ENCODE peak calls at places on chromosomes 3 and 15, in ten cellular contexts. B is iPS-NIHi11; M is Caki2; G is activated naive CD4-positive, alpha-beta T cell; N is fibroblast of mammary gland; F is T-helper 9 cell; K is pancreas; I is activated CD4-positive, alpha-beta T cell treated with anti-CD3 and anti-CD28 coated beads for 1 hour; P is SK-N-SH; A is ovary. R is an unnamed sample.

GRCh38 chr15:50979041-50979440 is 70.6 kb downstream of the AP4E1 start:
- DNase-seq in B (no peak), M (no peak), G (no peak), N (no peak), F (no peak), K (no peak), I (no peak), P (no peak), A (no peak), R (no peak)

GRCh38 chr3:12462159-12462962 is 21.9 kb upstream of the TSEN2 start:
- DNase-seq in B (no peak), M (no peak), G (no peak), N (no peak), F (no peak), K (no peak), I (no peak), P (no peak), A (no peak), R (no peak)

GRCh38 chr3:51683566-51683965 is 12.5 kb downstream of the TEX264 start:
- DNase-seq in B (no peak), M (no peak), G (no peak), N (no peak), F (no peak), K (no peak), I (no peak), P (no peak), A (no peak), R (no peak)

GRCh38 chr15:37907136-37907535 is 27.3 kb upstream of the TMCO5A start:
- DNase-seq in B (no peak), M (peak; percentile 14), G (no peak), N (peak; percentile 45), F (no peak), K (no peak), I (no peak), P (no peak), A (no peak), R (no peak)

GRCh38 chr15:65985387-65985786 is 116.1 kb downstream of the RAB11A start:
- DNase-seq in B (no peak), M (no peak), G (no peak), N (no peak), F (no peak), K (no peak), I (no peak), P (no peak), A (no peak), R (no peak)

GRCh38 chr15:55990516-55990915 is 2.9 kb downstream of the NEDD4 start:
- DNase-seq in B (no peak), M (no peak), G (no peak), N (no peak), F (no peak), K (no peak), I (no peak), P (no peak), A (no peak), R (no peak)

GRCh38 chr3:42725454-42725853 is 22.9 kb upstream of the HHATL start:
- DNase-seq in B (no peak), M (no peak), G (no peak), N (no peak), F (no peak), K (no peak), I (no peak), P (no peak), A (peak; percentile 1), R (no peak)

GRCh38 chr3:86930831-86931230 is 60.1 kb downstream of the VGLL3 start:
- DNase-seq in B (no peak), M (no peak), G (no peak), N (no peak), F (no peak), K (no peak), I (no peak), P (no peak), A (no peak), R (no peak)

GRCh38 chr15:100206643-100207042 is 135.1 kb downstream of the ADAMTS17 start:
- DNase-seq in B (peak; percentile 43), M (no peak), G (no peak), N (no peak), F (no peak), K (no peak), I (no peak), P (no peak), A (no peak), R (no peak)

GRCh38 chr3:172354931-172355499 is 93.2 kb downstream of the GHSR start:
- DNase-seq in B (no peak), M (no peak), G (no peak), N (no peak), F (no peak), K (no peak), I (no peak), P (no peak), A (no peak), R (no peak)

GRCh38 chr3:116256843-116257485 is 188.3 kb downstream of the LSAMP start:
- DNase-seq in B (no peak), M (peak; percentile 14), G (no peak), N (peak; percentile 51), F (no peak), K (no peak), I (no peak), P (no peak), A (no peak), R (no peak)

GRCh38 chr3:32577174-32577573 is 6.5 kb upstream of the DYNC1LI1 start:
- DNase-seq in B (no peak), M (no peak), G (no peak), N (no peak), F (no peak), K (no peak), I (no peak), P (no peak), A (no peak), R (no peak)

GRCh38 chr3:157542711-157543485 is 39.7 kb upstream of the VEPH1 start:
- DNase-seq in B (peak; percentile 65), M (peak; percentile 91), G (no peak), N (peak; percentile 68), F (no peak), K (peak; percentile 82), I (no peak), P (peak; percentile 89), A (peak; percentile 19), R (no peak)

GRCh38 chr15:26771168-26771916 is 1.5 kb downstream of the GABRB3 start:
- DNase-seq in B (peak; percentile 79), M (no peak), G (no peak), N (no peak), F (no peak), K (peak; percentile 44), I (no peak), P (peak; percentile 60), A (peak; percentile 21), R (no peak)

GRCh38 chr3:10956991-10957390 is 35.6 kb upstream of the SLC6A1 start:
- DNase-seq in B (no peak), M (no peak), G (no peak), N (no peak), F (no peak), K (no peak), I (no peak), P (no peak), A (no peak), R (no peak)

GRCh38 chr3:161265916-161266571 is 44.9 kb downstream of the NMD3 start:
- DNase-seq in B (no peak), M (no peak), G (no peak), N (no peak), F (no peak), K (no peak), I (no peak), P (no peak), A (no peak), R (no peak)

GRCh38 chr3:58683001-58683845 is 16.6 kb upstream of the FAM3D start:
- DNase-seq in B (no peak), M (peak; percentile 38), G (no peak), N (peak; percentile 48), F (no peak), K (no peak), I (no peak), P (no peak), A (no peak), R (no peak)

GRCh38 chr3:170437151-170437550 is 18.5 kb downstream of the CLDN11 start:
- DNase-seq in B (no peak), M (no peak), G (no peak), N (no peak), F (no peak), K (no peak), I (no peak), P (no peak), A (no peak), R (no peak)

GRCh38 chr15:85333132-85333831 is 47.1 kb upstream of the AKAP13 start:
- DNase-seq in B (no peak), M (no peak), G (no peak), N (peak; percentile 84), F (no peak), K (no peak), I (no peak), P (no peak), A (no peak), R (no peak)

GRCh38 chr15:40501487-40501886 is 30.7 kb downstream of the CHST14 start:
- DNase-seq in B (peak; percentile 41), M (no peak), G (no peak), N (peak; percentile 30), F (no peak), K (no peak), I (no peak), P (no peak), A (no peak), R (no peak)